ENCODE peak calls at places on chromosomes 7 and 10, in four cellular contexts. M is adrenal gland, X is K562, U is ascending aorta. F is an unnamed sample. For H3K27me3, the result is how much of the 10 kb centered on the place peaks cover.

GRCh38 chr10:117496031-117496430 is 46.5 kb upstream of the EMX2 start:
- DNase-seq in M (no peak), X (no peak), U (no peak), F (no peak)

GRCh38 chr10:23310443-23310842 is 34.2 kb downstream of the C10orf67 start:
- DNase-seq in M (no peak), U (no peak), X (no peak), F (no peak)

GRCh38 chr7:93442478-93443224 is 131.9 kb downstream of the CALCR start:
- DNase-seq in M (peak), U (no peak), X (peak), F (peak)

GRCh38 chr10:12221323-12222298 is 25.6 kb downstream of the CDC123 start:
- DNase-seq in M (no peak), X (peak), U (no peak), F (peak)

GRCh38 chr7:131040467-131040932 is 287.2 kb upstream of the MKLN1 start:
- DNase-seq in M (peak), X (peak), U (no peak), F (peak)

GRCh38 chr7:41918597-41918996 is 215.7 kb upstream of the INHBA start:
- DNase-seq in M (no peak), X (no peak), U (no peak), F (no peak)

GRCh38 chr7:25831901-25832411 is 320.0 kb upstream of the NFE2L3 start:
- DNase-seq in X (no peak), U (no peak), M (no peak), F (no peak)

GRCh38 chr10:122310311-122311050 is 39.4 kb downstream of the BTBD16 start:
- DNase-seq in M (peak), U (no peak), X (no peak), F (no peak)

DNA sequence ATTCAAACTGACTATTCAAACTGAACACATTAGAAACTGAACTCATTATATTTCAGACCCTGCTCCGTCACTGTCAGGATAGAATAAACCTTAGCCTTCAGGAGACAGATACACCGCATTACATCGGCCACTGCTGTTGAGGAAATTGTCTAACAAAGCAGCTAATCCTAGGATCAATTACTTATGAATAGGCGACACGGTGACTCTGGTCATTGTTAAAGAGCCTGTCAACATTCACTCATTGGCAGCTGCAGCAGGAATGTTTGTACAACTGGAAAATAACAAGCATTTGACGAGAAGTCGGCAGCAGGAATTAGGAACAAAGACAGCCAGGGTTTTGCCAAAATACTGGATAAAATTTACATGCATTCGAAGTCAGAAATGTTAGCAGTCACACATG is 112.0 kb upstream of the MKX start:
- DNase-seq in M (no peak), U (no peak), X (no peak), F (no peak)
- H3K4me3 ChIP-seq in M (no peak), U (no peak), X (no peak), F (no peak)

GRCh38 chr7:96992624-96993452 is 12.5 kb upstream of the DLX6 start:
- DNase-seq in U (no peak), X (peak), M (no peak), F (no peak)
- H3K27me3 ChIP-seq in U (under half), X (half or more), M (half or more), F (under half)

DNA sequence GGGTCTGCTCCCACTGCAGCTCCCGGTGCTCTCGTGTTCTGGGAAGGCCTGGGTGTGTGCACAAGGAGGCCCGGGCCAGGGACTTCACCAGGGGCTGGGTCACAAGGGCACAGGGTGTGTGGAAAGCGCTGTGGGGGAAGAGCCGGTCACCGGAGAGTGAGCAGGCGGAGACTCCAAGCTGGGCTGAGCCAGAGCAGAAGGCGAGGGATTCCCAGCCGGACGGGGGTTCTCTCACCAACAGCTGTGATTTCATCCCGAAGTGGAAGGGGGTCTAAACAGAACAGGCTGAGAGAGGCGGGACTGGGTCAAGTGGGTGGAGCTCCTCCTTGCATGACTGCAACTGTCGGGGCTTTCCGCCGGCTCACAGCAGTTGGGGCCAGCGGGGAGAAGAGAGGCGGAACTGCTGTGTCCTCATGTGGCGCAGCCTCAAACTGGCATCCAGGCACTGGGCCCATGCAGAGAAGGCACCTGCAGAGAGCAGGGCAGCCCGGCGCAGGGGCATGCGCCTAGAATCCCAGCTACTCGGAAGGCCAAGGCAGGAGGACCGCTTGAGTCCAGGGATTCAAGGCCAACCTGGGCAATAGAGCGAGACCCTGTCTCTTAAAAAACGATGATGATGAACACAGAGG is 7.6 kb upstream of the ORAI2 start:
- DNase-seq in X (no peak), U (peak), M (peak), F (no peak)
- H3K4me3 ChIP-seq in X (no peak), U (no peak), M (no peak), F (no peak)

DNA sequence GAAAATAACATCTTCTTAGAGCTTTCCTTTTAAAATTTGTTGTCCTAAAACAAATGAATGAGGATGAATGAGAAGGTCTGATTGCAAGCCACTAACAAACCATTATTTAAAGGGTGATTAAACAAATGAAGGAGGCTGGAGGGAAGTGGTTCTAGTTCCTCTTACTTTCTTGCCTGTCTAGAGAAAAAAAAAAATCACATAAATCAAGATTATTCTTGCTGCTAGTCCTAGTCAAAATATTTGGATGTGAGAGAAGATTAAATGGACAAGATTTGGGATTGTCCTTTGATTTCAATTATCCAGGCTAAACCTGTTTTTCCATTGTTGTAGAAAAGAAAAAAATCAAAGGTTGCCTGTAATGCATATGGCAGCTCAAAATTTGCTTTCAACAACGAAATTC is 3.3 kb downstream of the SKAP2 start:
- DNase-seq in X (no peak), M (no peak), U (no peak), F (no peak)
- H3K27me3 ChIP-seq in X (under half), M (under half), U (under half), F (half or more)

GRCh38 chr10:78211476-78212110 is 177.9 kb downstream of the RPS24 start:
- DNase-seq in U (no peak), X (peak), M (peak), F (peak)
- H3K4me3 ChIP-seq in U (no peak), X (no peak), M (no peak), F (no peak)

DNA sequence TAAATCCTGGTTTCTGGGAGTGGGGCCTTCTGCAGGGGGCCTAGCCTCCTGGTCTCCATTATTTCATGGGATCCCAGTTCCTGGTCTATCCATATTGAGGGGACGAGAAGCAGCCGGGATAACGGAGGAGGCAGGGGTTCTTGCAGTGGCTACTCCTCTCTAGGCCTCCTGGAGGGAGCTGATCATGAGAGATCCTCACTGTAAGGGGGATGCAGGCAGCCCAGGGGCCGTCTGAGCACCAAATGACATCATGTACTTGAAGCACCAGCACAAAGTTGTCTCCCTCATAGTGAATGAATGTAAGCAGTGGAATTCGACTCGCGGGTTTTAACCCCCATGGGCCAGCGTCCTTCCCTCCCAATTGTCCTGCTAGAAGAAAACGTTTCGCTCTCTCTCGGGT is 969 bp upstream of the ADCY1 start:
- DNase-seq in M (no peak), X (no peak), U (no peak), F (no peak)
- H3K27me3 ChIP-seq in M (under half), X (under half), U (under half), F (under half)

F was measured in BE2C.